ENCODE peak calls at places on chromosomes 4 and X, in four cellular contexts. I is A549, L is K562, R is stomach. U is an unnamed sample.

GRCh38 chr4:157514711-157515110 is 294.2 kb downstream of the GRIA2 start:
- DNase-seq in L (no peak), I (no peak), R (no peak), U (no peak)

GRCh38 chrX:155246748-155247147 is 17.5 kb downstream of the RAB39B start:
- DNase-seq in L (no peak), R (no peak), I (no peak), U (no peak)

GRCh38 chr4:182855312-182855711 is 61.9 kb downstream of the DCTD start:
- DNase-seq in L (no peak), R (no peak), I (no peak), U (no peak)

GRCh38 chr4:8370835-8371234 is 69.7 kb downstream of the ACOX3 start:
- DNase-seq in R (no peak), I (no peak), L (no peak), U (no peak)

GRCh38 chrX:129423191-129423590 is 100.1 kb downstream of the SMARCA1 start:
- DNase-seq in R (no peak), I (no peak), L (no peak), U (no peak)

GRCh38 chr4:78768447-78769177 is 7.5 kb upstream of the BMP2K start:
- DNase-seq in L (no peak), I (no peak), R (no peak), U (peak; percentile 23)

GRCh38 chr4:8120518-8120917 is 38.1 kb downstream of the ABLIM2 start:
- DNase-seq in I (no peak), L (no peak), R (no peak), U (no peak)

GRCh38 chrX:124540474-124540873 is 194.1 kb downstream of the SH2D1A start:
- DNase-seq in R (no peak), L (no peak), I (no peak), U (no peak)

GRCh38 chr4:162841769-162842168 is 324.9 kb downstream of the NAF1 start:
- DNase-seq in L (no peak), R (no peak), I (no peak), U (no peak)

GRCh38 chrX:135707880-135708279 is 5.6 kb upstream of the CT45A1 start:
- DNase-seq in R (no peak), L (peak; percentile 79), I (peak; percentile 8), U (peak; percentile 16)

GRCh38 chr4:85147481-85148076 is 181.1 kb upstream of the WDFY3 start:
- DNase-seq in R (peak; percentile 46), L (peak; percentile 18), I (peak; percentile 13), U (peak; percentile 24)

GRCh38 chrX:154487518-154488290 is 1.3 kb upstream of the UBL4A start:
- DNase-seq in L (no peak), R (no peak), I (no peak), U (no peak)

GRCh38 chrX:134676440-134676839 is 18.2 kb upstream of the PLAC1 start:
- DNase-seq in L (no peak), R (no peak), I (peak; percentile 7), U (no peak)

GRCh38 chr4:113365377-113365776 is 315.9 kb downstream of the ANK2 start:
- DNase-seq in L (no peak), R (no peak), I (no peak), U (no peak)

GRCh38 chr4:139532951-139533350 is 23.1 kb downstream of the SETD7 start:
- DNase-seq in L (no peak), R (no peak), I (no peak), U (no peak)

GRCh38 chrX:153974726-153975286 is 2.3 kb downstream of the TMEM187 start:
- DNase-seq in R (no peak), L (no peak), I (no peak), U (no peak)

GRCh38 chrX:66677430-66677829 is 38.6 kb upstream of the EDA2R start:
- DNase-seq in L (no peak), R (no peak), I (no peak), U (no peak)

GRCh38 chrX:118207831-118208453 is 91.3 kb upstream of the KLHL13 start:
- DNase-seq in L (no peak), R (no peak), I (no peak), U (no peak)

GRCh38 chr4:1137850-1138249 is 24.5 kb upstream of the RNF212 start:
- DNase-seq in R (no peak), I (no peak), L (no peak), U (no peak)

GRCh38 chr4:139403457-139403856 is 50.5 kb upstream of the RAB33B start:
- DNase-seq in I (no peak), L (no peak), R (no peak), U (no peak)

GRCh38 chr4:17468638-17469221 is 43.2 kb downstream of the QDPR start:
- DNase-seq in R (no peak), I (no peak), L (peak; percentile 52), U (no peak)

GRCh38 chr4:3854661-3855060 is 88.5 kb downstream of the ADRA2C start:
- DNase-seq in I (no peak), R (no peak), L (no peak), U (no peak)

GRCh38 chrX:111207851-111208250 is 62.4 kb downstream of the CAPN6 start:
- DNase-seq in R (no peak), L (no peak), I (no peak), U (no peak)

DNA sequence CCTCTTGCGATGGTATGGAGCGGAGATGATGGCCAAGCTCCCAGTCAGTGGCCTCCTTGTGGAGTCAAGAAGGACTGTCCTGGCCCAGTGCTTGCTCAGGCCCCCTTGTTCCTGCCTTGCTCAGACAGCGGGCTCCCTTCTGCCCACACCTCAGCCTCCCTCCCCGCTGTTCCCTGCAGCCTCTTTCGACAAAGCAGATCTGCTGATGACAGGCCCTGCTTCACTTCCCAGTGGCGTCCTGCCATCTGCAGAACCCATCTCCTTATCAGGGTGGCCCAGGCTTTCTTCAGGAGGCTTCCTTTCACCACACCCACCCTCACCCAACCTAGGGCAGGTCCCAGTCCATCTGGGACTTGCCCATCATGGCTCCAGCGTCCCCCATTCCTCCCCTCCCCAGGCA is 80.0 kb downstream of the CLDN34 start:
- DNase-seq in I (no peak), R (no peak), L (peak; percentile 24), U (no peak)
- H3K4me1 ChIP-seq in I (peaks cover 34% of the 10 kb centered on the region), R (peaks cover 6% of the 10 kb centered on the region), L (peaks cover 4% of the 10 kb centered on the region), U (no peaks in the 10 kb centered on the region)

GRCh38 chr4:154595807-154596206 is 5.3 kb upstream of the FGA start:
- DNase-seq in R (no peak), L (no peak), I (no peak), U (no peak)
- TF ChIP-seq EP300 in R (no peak), L (no peak), I (peak; percentile 87), U (no peak)

GRCh38 chr4:10113362-10114047 is 3.1 kb downstream of the WDR1 start:
- DNase-seq in R (no peak), I (no peak), L (no peak), U (no peak)

GRCh38 chr4:10111067-10111801 is 5.4 kb downstream of the WDR1 start:
- DNase-seq in R (no peak), I (no peak), L (no peak), U (no peak)

GRCh38 chr4:10114607-10115006 is 2.0 kb downstream of the WDR1 start:
- DNase-seq in I (no peak), R (no peak), L (no peak), U (no peak)

GRCh38 chr4:10114147-10114546 is 2.5 kb downstream of the WDR1 start:
- DNase-seq in I (no peak), L (no peak), R (no peak), U (no peak)

DNA sequence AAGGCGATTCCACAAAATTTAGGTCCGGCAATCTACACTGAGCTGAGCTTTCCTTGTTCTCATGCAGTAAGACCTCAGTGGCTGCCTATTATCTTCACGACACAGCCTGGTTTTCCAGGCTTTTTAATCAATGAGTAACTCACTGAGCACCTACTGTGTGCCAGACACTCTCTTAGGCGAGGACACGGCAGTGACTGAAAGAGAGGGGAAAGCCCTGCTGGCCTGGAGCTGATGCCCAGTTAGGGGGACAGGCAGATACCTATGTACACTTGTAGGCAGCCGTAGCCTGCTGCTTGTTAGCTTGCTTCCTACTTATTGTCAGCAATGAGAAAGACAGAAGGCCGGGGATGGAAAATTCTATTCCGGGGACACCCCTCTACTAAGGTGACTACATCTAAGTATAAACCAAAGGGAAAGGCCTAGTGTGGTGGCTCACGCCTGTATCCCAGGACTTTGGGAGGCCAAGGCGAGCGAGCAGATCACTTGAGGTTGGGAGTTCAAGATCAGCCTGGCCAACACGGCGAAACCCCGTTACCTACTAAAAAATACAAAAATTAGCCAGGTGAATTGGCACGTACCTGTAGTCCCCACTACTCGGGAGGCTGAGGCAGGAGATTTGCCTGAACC is 3.8 kb downstream of the WDR1 start:
- DNase-seq in I (no peak), L (no peak), R (no peak), U (no peak)
- H3K4me1 ChIP-seq in I (peaks cover 36% of the 10 kb centered on the region), L (peaks cover 31% of the 10 kb centered on the region), R (peaks cover 61% of the 10 kb centered on the region), U (peaks cover 57% of the 10 kb centered on the region)

GRCh38 chr4:83585982-83586508 is 50.1 kb downstream of the GPAT3 start:
- DNase-seq in I (no peak), L (peak; percentile 17), R (no peak), U (no peak)

GRCh38 chr4:83581411-83582288 is 45.7 kb downstream of the GPAT3 start:
- DNase-seq in R (no peak), L (no peak), I (no peak), U (no peak)

DNA sequence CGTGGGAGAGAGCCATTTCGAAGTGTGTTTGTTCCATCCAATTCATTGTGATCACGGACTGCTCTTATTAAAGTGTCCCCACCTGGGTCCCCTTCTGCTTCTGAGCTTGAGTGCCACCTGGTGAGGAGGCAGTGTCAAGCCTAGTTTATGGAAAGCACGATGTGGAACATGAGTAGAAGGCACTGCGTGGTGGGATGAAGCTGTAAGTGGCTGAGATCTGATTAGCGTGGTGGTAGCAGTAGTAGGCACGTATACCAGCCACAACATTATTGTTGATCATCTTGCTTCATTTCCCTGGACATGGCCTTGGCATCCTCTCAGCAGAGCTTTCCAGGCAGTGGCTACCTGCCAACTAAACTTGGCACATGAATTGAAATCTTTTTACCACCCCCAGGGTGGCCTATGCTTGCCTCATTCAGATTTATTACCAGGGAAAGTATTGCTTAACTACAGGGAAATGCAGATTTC is 46.4 kb downstream of the GPAT3 start:
- DNase-seq in R (peak; percentile 54), I (no peak), L (no peak), U (peak; percentile 83)
- TF ChIP-seq EP300 in R (no peak), I (peak; percentile 12), L (no peak), U (no peak)

GRCh38 chrX:7155163-7155562 is 7.2 kb upstream of the PUDP start:
- DNase-seq in R (no peak), L (no peak), I (no peak), U (no peak)
- H3K4me1 ChIP-seq in R (no peaks in the 10 kb centered on the region), L (no peaks in the 10 kb centered on the region), I (peaks cover 24% of the 10 kb centered on the region), U (no peaks in the 10 kb centered on the region)

GRCh38 chrX:16827225-16827624 is 41.0 kb downstream of the TXLNG start:
- DNase-seq in R (no peak), L (no peak), I (no peak), U (no peak)

GRCh38 chrX:16832301-16832700 is 37.9 kb downstream of the RBBP7 start:
- DNase-seq in I (no peak), L (no peak), R (no peak), U (no peak)

GRCh38 chrX:16825306-16826035 is 39.2 kb downstream of the TXLNG start:
- DNase-seq in R (no peak), L (no peak), I (peak; percentile 33), U (no peak)

GRCh38 chrX:16826207-16826606 is 39.9 kb downstream of the TXLNG start:
- DNase-seq in I (peak; percentile 41), R (no peak), L (peak; percentile 21), U (no peak)

GRCh38 chrX:16828126-16828908 is 41.8 kb downstream of the RBBP7 start:
- DNase-seq in L (no peak), R (no peak), I (no peak), U (peak; percentile 13)
- TF ChIP-seq EP300 in L (no peak), R (no peak), I (no peak), U (no peak)

U was measured in transverse colon.